ENCODE peak calls at places on chromosome 14, in four cellular contexts. One of them, this sample, is unnamed.
A peak's percentile ranks its signal among the peaks of the same experiment; 100 is the strongest.

GRCh38 chr14:28308727-28309126 is 457.9 kb upstream of the FOXG1 start:
- DNase-seq in HCT116: no peak
- DNase-seq in cardiac muscle cell: no peak
- DNase-seq in GM12892: no peak
- DNase-seq in this sample: no peak

GRCh38 chr14:101711041-101711861 is 50.3 kb upstream of the PPP2R5C start:
- DNase-seq in HCT116: no peak
- DNase-seq in cardiac muscle cell: no peak
- DNase-seq in GM12892: no peak
- DNase-seq in this sample: no peak

GRCh38 chr14:38964630-38965029 is 138.4 kb downstream of the SEC23A start:
- DNase-seq in HCT116: no peak
- DNase-seq in cardiac muscle cell: no peak
- DNase-seq in GM12892: no peak
- DNase-seq in this sample: no peak

GRCh38 chr14:51652168-51653095 is 722 bp downstream of the FRMD6 start:
- DNase-seq in HCT116: no peak
- DNase-seq in cardiac muscle cell: no peak
- DNase-seq in GM12892: peak; percentile 34
- DNase-seq in this sample: peak; percentile 8

GRCh38 chr14:37179896-37180502 is 7.6 kb upstream of the SLC25A21 start:
- DNase-seq in HCT116: no peak
- DNase-seq in cardiac muscle cell: no peak
- DNase-seq in GM12892: no peak
- DNase-seq in this sample: no peak

GRCh38 chr14:63692309-63693020 is 35.4 kb downstream of the SGPP1 start:
- DNase-seq in HCT116: no peak
- DNase-seq in cardiac muscle cell: no peak
- DNase-seq in GM12892: no peak
- DNase-seq in this sample: no peak

GRCh38 chr14:35877276-35877675 is 51.1 kb downstream of the BRMS1L start:
- DNase-seq in HCT116: no peak
- DNase-seq in cardiac muscle cell: no peak
- DNase-seq in GM12892: no peak
- DNase-seq in this sample: no peak

GRCh38 chr14:22797017-22797917 is 18.0 kb downstream of the SLC7A7 start:
- DNase-seq in HCT116: no peak
- DNase-seq in cardiac muscle cell: no peak
- DNase-seq in GM12892: no peak
- DNase-seq in this sample: no peak

GRCh38 chr14:96584199-96584906 is 82.2 kb downstream of the PAPOLA start:
- DNase-seq in HCT116: peak; percentile 33
- DNase-seq in cardiac muscle cell: peak; percentile 89
- DNase-seq in GM12892: peak; percentile 62
- DNase-seq in this sample: peak; percentile 27

GRCh38 chr14:90140298-90140955 is 78.6 kb downstream of the KCNK13 start:
- DNase-seq in HCT116: no peak
- DNase-seq in cardiac muscle cell: no peak
- DNase-seq in GM12892: no peak
- DNase-seq in this sample: no peak

GRCh38 chr14:104374718-104375080 is 204.9 kb upstream of the C14orf180 start:
- DNase-seq in HCT116: no peak
- DNase-seq in cardiac muscle cell: no peak
- DNase-seq in GM12892: no peak
- DNase-seq in this sample: no peak

GRCh38 chr14:64861916-64862315 is 17.8 kb downstream of the SPTB start:
- DNase-seq in HCT116: no peak
- DNase-seq in cardiac muscle cell: no peak
- DNase-seq in GM12892: no peak
- DNase-seq in this sample: no peak

GRCh38 chr14:31829256-31829923 is 247.7 kb upstream of the ARHGAP5 start:
- DNase-seq in HCT116: no peak
- DNase-seq in cardiac muscle cell: no peak
- DNase-seq in GM12892: no peak
- DNase-seq in this sample: no peak

GRCh38 chr14:20262642-20263128 is 23.6 kb downstream of the OR11H4 start:
- DNase-seq in HCT116: peak; percentile 6
- DNase-seq in cardiac muscle cell: no peak
- DNase-seq in GM12892: no peak
- DNase-seq in this sample: no peak

GRCh38 chr14:94682736-94683135 is 70.5 kb downstream of the SERPINA3 start:
- DNase-seq in HCT116: no peak
- DNase-seq in cardiac muscle cell: no peak
- DNase-seq in GM12892: no peak
- DNase-seq in this sample: no peak

GRCh38 chr14:88364710-88365413 is 20.6 kb upstream of the SPATA7 start:
- DNase-seq in HCT116: no peak
- DNase-seq in cardiac muscle cell: no peak
- DNase-seq in GM12892: no peak
- DNase-seq in this sample: no peak

GRCh38 chr14:74973003-74973614 is 17.7 kb upstream of the PGF start:
- DNase-seq in HCT116: no peak
- DNase-seq in cardiac muscle cell: no peak
- DNase-seq in GM12892: no peak
- DNase-seq in this sample: peak; percentile 30

GRCh38 chr14:92847220-92848148 is 53.4 kb downstream of the GOLGA5 start:
- DNase-seq in HCT116: no peak
- DNase-seq in cardiac muscle cell: no peak
- DNase-seq in GM12892: no peak
- DNase-seq in this sample: no peak

GRCh38 chr14:51852541-51852940 is 7.9 kb upstream of the GNG2 start:
- DNase-seq in HCT116: no peak
- DNase-seq in cardiac muscle cell: no peak
- DNase-seq in GM12892: no peak
- DNase-seq in this sample: no peak

GRCh38 chr14:87148655-87149054 is 844.3 kb downstream of the GALC start:
- DNase-seq in HCT116: no peak
- DNase-seq in cardiac muscle cell: no peak
- DNase-seq in GM12892: no peak
- DNase-seq in this sample: no peak

This sample was measured in GM19239.